ENCODE peak calls at places on chromosomes 12 and 14, in nine cellular contexts. S, U, D, M, X, C, H, E and F are unnamed samples.

GRCh38 chr12:102962986-102963385 is 5.5 kb downstream of the ASCL1 start:
- DNase-seq in X (no peak), S (no peak), C (no peak), D (no peak), M (no peak), E (no peak), H (no peak), U (no peak), F (no peak)

GRCh38 chr12:53500119-53500775 is 836 bp upstream of the TARBP2 start:
- DNase-seq in E (no peak), U (peak), X (no peak), S (no peak), D (no peak), M (peak), C (no peak), H (no peak), F (peak)

GRCh38 chr12:11812558-11813421 is 163.3 kb downstream of the ETV6 start:
- DNase-seq in X (no peak), U (no peak), M (peak), E (no peak), D (no peak), H (peak), S (no peak), C (peak), F (peak)

GRCh38 chr14:31083781-31084180 is 57.6 kb upstream of the STRN3 start:
- DNase-seq in E (no peak), X (no peak), M (no peak), U (no peak), S (no peak), C (no peak), H (no peak), D (no peak), F (no peak)

GRCh38 chr12:39048395-39048794 is 143.0 kb upstream of the CPNE8 start:
- DNase-seq in M (no peak), U (no peak), X (no peak), S (no peak), E (no peak), C (no peak), D (no peak), H (no peak), F (no peak)

GRCh38 chr14:30214456-30215090 is 286.9 kb upstream of the PRKD1 start:
- DNase-seq in H (peak), E (peak), M (no peak), D (peak), S (no peak), C (peak), X (no peak), U (no peak), F (peak)

GRCh38 chr12:62123721-62124203 is 136.4 kb upstream of the USP15 start:
- DNase-seq in X (peak), E (peak), M (peak), H (peak), U (peak), D (peak), S (peak), C (peak), F (peak)

GRCh38 chr14:92549853-92550244 is 36.3 kb downstream of the RIN3 start:
- DNase-seq in C (no peak), S (no peak), M (no peak), D (no peak), H (no peak), X (no peak), U (no peak), E (no peak), F (peak)

GRCh38 chr12:116066381-116067230 is 210.9 kb downstream of the MED13L start:
- DNase-seq in C (peak), X (peak), D (peak), S (peak), U (peak), H (peak), M (peak), E (peak), F (peak)